ENCODE peak calls at places on chromosomes 13 and 19, in four cellular contexts. R, Y, B and C are unnamed samples.

GRCh38 chr19:3034845-3035541 is 5.9 kb upstream of the TLE2 start:
- DNase-seq in R (peak; percentile 28), Y (no peak), B (no peak), C (peak; percentile 36)

GRCh38 chr19:40803857-40804782 is 5.1 kb downstream of the EGLN2 start:
- DNase-seq in R (peak; percentile 59), Y (peak; percentile 64), B (peak; percentile 64), C (peak; percentile 36)

GRCh38 chr19:41774515-41774980 is 19.2 kb downstream of the CEACAM6 start:
- DNase-seq in R (peak; percentile 50), Y (no peak), B (no peak), C (peak; percentile 8)

GRCh38 chr19:45764947-45765346 is 4.1 kb downstream of the SIX5 start:
- DNase-seq in R (no peak), Y (peak; percentile 66), B (peak; percentile 66), C (no peak)

GRCh38 chr19:29662278-29662603 is 3.0 kb upstream of the PLEKHF1 start:
- DNase-seq in R (no peak), Y (no peak), B (no peak), C (no peak)

GRCh38 chr19:8988204-8988603 is 22.0 kb downstream of the MUC16 start:
- DNase-seq in R (peak; percentile 16), Y (no peak), B (no peak), C (peak; percentile 16)

GRCh38 chr19:50331187-50332013 is 2.2 kb upstream of the KCNC3 start:
- DNase-seq in R (no peak), Y (no peak), B (no peak), C (no peak)

GRCh38 chr19:38434549-38435051 is 1.1 kb downstream of the RYR1 start:
- DNase-seq in R (no peak), Y (no peak), B (peak; percentile 48), C (no peak)

GRCh38 chr19:41895745-41896580 is 13.0 kb downstream of the ARHGEF1 start:
- DNase-seq in R (peak; percentile 40), Y (no peak), B (no peak), C (no peak)

GRCh38 chr13:30881191-30881651 is 24.9 kb upstream of the MEDAG start:
- DNase-seq in R (no peak), Y (peak; percentile 64), B (peak; percentile 47), C (no peak)

GRCh38 chr19:50720921-50721291 is 1.3 kb upstream of the SHANK1 start:
- DNase-seq in R (no peak), Y (no peak), B (no peak), C (no peak)

GRCh38 chr19:15010497-15011255 is 31.0 kb upstream of the SLC1A6 start:
- DNase-seq in R (no peak), Y (no peak), B (no peak), C (no peak)

GRCh38 chr19:4578552-4579248 is 19.2 kb upstream of the SEMA6B start:
- DNase-seq in R (no peak), Y (no peak), B (no peak), C (no peak)

GRCh38 chr19:11405846-11406643 is 13.1 kb downstream of the RGL3 start:
- DNase-seq in R (peak; percentile 40), Y (peak; percentile 44), B (no peak), C (peak; percentile 43)

GRCh38 chr13:101698400-101698799 is 245.9 kb downstream of the ITGBL1 start:
- DNase-seq in R (no peak), Y (no peak), B (no peak), C (no peak)

GRCh38 chr13:98651716-98652115 is 74.8 kb upstream of the STK24 start:
- DNase-seq in R (no peak), Y (no peak), B (no peak), C (no peak)

GRCh38 chr19:42480335-42481095 is 37.8 kb upstream of the CXCL17 start:
- DNase-seq in R (no peak), Y (no peak), B (no peak), C (no peak)

GRCh38 chr13:92806215-92806614 is 420.4 kb upstream of the GPC6 start:
- DNase-seq in R (no peak), Y (no peak), B (no peak), C (no peak)

GRCh38 chr13:99617474-99618255 is 116.4 kb downstream of the TM9SF2 start:
- DNase-seq in R (peak; percentile 20), Y (peak; percentile 36), B (no peak), C (peak; percentile 19)

GRCh38 chr13:62375653-62376052 is 960.0 kb upstream of the PCDH20 start:
- DNase-seq in R (no peak), Y (no peak), B (no peak), C (no peak)

GRCh38 chr13:110882972-110883371 is 31.9 kb downstream of the ANKRD10 start:
- DNase-seq in R (no peak), Y (no peak), B (no peak), C (no peak)

GRCh38 chr13:96294930-96295657 is 205.2 kb downstream of the HS6ST3 start:
- DNase-seq in R (no peak), Y (no peak), B (no peak), C (no peak)

GRCh38 chr19:12156254-12157058 is at the start of gene ZNF625:
- DNase-seq in R (no peak), Y (peak; percentile 91), B (peak; percentile 91), C (peak; percentile 37)

GRCh38 chr19:310141-310651 is 19.0 kb upstream of the PLPP2 start:
- DNase-seq in R (no peak), Y (no peak), B (no peak), C (no peak)

GRCh38 chr19:2798733-2799132 is 13.4 kb downstream of the THOP1 start:
- DNase-seq in R (no peak), Y (peak; percentile 81), B (peak; percentile 78), C (no peak)

GRCh38 chr13:83019986-83020385 is 862.3 kb downstream of the SLITRK1 start:
- DNase-seq in R (no peak), Y (no peak), B (no peak), C (no peak)

GRCh38 chr19:18662972-18663732 is 20.3 kb upstream of the CRTC1 start:
- DNase-seq in R (no peak), Y (no peak), B (no peak), C (no peak)

GRCh38 chr13:111346281-111346680 is 25.8 kb downstream of the TEX29 start:
- DNase-seq in R (no peak), Y (no peak), B (peak; percentile 54), C (no peak)

GRCh38 chr13:37138169-37138568 is 32.7 kb upstream of the CSNK1A1L start:
- DNase-seq in R (no peak), Y (no peak), B (no peak), C (no peak)

GRCh38 chr19:8224394-8225145 is 15.4 kb downstream of the CERS4 start:
- DNase-seq in R (no peak), Y (peak; percentile 57), B (peak; percentile 57), C (no peak)